ENCODE peak calls at places on chromosomes 3 and 15, in six cellular contexts. M, R, Y, I, V and C are unnamed samples.

GRCh38 chr3:113523241-113523640 is 8.3 kb upstream of the SPICE1 start:
- DNase-seq in M (no peak), R (no peak), Y (no peak), I (no peak), V (no peak), C (no peak)

GRCh38 chr3:146594843-146595482 is 10.2 kb downstream of the PLSCR5 start:
- DNase-seq in M (peak), R (peak), Y (no peak), I (no peak), V (no peak), C (no peak)

GRCh38 chr15:45148076-45149059 is 18.6 kb downstream of the DUOX1 start:
- DNase-seq in M (peak), R (no peak), Y (no peak), I (no peak), V (no peak), C (no peak)

GRCh38 chr15:36826948-36827347 is 247.5 kb downstream of the CDIN1 start:
- DNase-seq in M (no peak), R (no peak), Y (no peak), I (no peak), V (no peak), C (no peak)

GRCh38 chr15:41115088-41115651 is 910 bp downstream of the INO80 start:
- DNase-seq in M (peak), R (peak), Y (no peak), I (peak), V (no peak), C (no peak)

GRCh38 chr3:196165850-196166249 is 45.4 kb downstream of the ZDHHC19 start:
- DNase-seq in M (no peak), R (no peak), Y (no peak), I (no peak), V (no peak), C (no peak)

GRCh38 chr3:183328823-183329222 is 75.8 kb downstream of the B3GNT5 start:
- DNase-seq in M (peak), R (peak), Y (no peak), I (no peak), V (no peak), C (no peak)

GRCh38 chr3:128282392-128283196 is 129.3 kb downstream of the EEFSEC start:
- DNase-seq in M (peak), R (peak), Y (peak), I (no peak), V (peak), C (no peak)

GRCh38 chr3:111846717-111847116 is 12.3 kb upstream of the PHLDB2 start:
- DNase-seq in M (peak), R (peak), Y (no peak), I (no peak), V (no peak), C (peak)

GRCh38 chr15:97248376-97248775 is 712.1 kb upstream of the ARRDC4 start:
- DNase-seq in M (no peak), R (no peak), Y (no peak), I (no peak), V (no peak), C (no peak)

GRCh38 chr3:10996345-10997050 is 4.0 kb downstream of the SLC6A1 start:
- DNase-seq in M (no peak), R (no peak), Y (no peak), I (no peak), V (no peak), C (no peak)

GRCh38 chr3:10950476-10951294 is 41.9 kb upstream of the SLC6A1 start:
- DNase-seq in M (peak), R (peak), Y (no peak), I (no peak), V (no peak), C (peak)

GRCh38 chr15:88782465-88782864 is 20.8 kb upstream of the ACAN start:
- DNase-seq in M (no peak), R (no peak), Y (no peak), I (no peak), V (no peak), C (no peak)

GRCh38 chr3:32856355-32856889 is 38.6 kb downstream of the TRIM71 start:
- DNase-seq in M (no peak), R (no peak), Y (no peak), I (no peak), V (no peak), C (no peak)

GRCh38 chr15:63133786-63134185 is 12.1 kb downstream of the LACTB start:
- DNase-seq in M (peak), R (peak), Y (no peak), I (no peak), V (no peak), C (no peak)

GRCh38 chr3:171218069-171218468 is 191.5 kb upstream of the SLC2A2 start:
- DNase-seq in M (no peak), R (no peak), Y (no peak), I (no peak), V (no peak), C (no peak)

GRCh38 chr3:194971965-194972364 is 286.3 kb downstream of the FAM43A start:
- DNase-seq in M (no peak), R (no peak), Y (no peak), I (no peak), V (no peak), C (no peak)

DNA sequence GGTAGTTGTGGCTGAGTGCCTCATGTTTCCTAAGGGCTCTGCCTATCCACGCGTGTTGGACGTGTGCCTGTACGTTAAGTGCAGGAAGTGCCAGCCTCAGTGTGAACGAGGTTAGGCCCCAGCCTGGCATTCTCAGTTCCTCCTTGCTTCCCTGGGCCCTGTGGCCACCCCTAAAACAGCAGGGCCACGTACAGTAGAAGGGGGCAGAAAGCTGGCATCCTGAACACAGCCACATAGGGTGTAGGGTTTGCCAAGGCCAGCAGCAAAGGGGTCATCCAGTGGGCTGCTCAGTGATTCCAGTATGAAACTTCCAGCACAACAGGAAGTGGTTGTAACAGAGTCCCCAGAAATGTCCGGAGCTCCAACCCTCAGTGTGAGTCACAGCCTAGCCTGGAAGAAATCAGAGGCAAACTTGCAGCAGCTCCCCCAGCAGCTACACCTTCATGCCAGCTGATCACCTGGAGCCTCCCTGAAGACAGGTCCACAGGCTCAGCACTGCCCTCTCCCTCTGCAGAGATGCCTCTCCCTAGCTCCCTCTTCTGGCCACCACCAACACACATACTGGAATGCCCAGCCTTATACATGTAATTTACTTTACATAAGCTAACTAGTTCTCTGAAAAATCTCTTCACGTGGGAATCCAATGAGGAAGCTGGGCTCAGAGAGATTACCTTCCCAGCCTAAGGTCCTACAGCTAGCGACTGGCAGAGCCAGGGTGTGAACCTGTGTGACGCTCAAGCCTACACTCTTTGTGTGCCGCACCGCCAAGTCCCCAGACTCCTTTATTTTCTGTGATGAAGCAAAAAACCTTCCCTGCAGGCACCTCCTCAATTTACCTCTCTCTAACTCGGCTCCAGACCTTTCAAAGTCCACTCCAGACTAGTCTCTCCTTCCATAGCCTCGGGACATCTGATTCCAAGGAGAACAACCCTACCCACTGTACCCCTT is 26.6 kb downstream of the ILDR1 start:
- DNase-seq in M (peak), R (peak), Y (peak), I (peak), V (peak), C (peak)
- H3K4me3 ChIP-seq in M (no peak), R (no peak), Y (no peak), I (no peak), V (no peak), C (no peak)

GRCh38 chr3:155244206-155244605 is 49.3 kb downstream of the STRIT1 start:
- DNase-seq in M (peak), R (peak), Y (no peak), I (no peak), V (no peak), C (no peak)

GRCh38 chr3:155252021-155252420 is 41.5 kb downstream of the STRIT1 start:
- DNase-seq in M (no peak), R (no peak), Y (no peak), I (no peak), V (no peak), C (no peak)

GRCh38 chr3:155252535-155252934 is 40.9 kb downstream of the STRIT1 start:
- DNase-seq in M (peak), R (no peak), Y (no peak), I (no peak), V (no peak), C (no peak)

GRCh38 chr3:155244699-155245098 is 48.8 kb downstream of the STRIT1 start:
- DNase-seq in M (no peak), R (no peak), Y (no peak), I (no peak), V (no peak), C (no peak)

DNA sequence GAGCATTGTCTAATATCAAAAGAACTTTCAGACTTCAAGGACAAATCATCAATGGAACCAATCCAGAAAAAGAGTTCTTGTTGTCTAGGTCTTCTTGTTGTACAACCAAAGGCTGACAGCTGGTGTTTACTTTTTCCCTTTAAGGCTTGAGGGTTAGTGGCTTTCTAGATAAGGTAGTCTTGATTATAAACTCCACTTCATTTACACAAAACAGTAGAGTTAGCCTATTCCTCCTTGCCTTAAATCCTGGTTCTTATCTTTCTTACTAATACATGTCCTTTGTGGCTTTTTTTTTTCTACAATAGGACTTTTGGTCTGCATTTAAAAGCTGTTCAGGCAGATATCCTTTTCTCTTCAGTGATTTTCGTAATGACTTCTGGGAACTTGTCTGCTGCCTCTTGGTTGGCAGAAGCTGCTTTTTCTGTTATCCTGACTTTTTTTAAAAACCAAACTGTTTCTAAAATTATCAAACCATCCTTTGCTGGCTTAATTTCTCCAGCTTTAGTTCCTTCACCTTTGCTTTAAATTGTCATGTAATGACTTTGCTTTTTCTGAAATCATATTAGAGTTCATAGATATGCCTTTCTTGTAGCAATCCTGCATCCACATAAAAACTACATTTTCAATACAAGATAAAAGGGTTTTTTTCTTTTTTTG is 44.8 kb downstream of the STRIT1 start:
- DNase-seq in M (no peak), R (no peak), Y (no peak), I (no peak), V (no peak), C (no peak)
- H3K4me3 ChIP-seq in M (no peak), R (no peak), Y (no peak), I (no peak), V (no peak), C (no peak)

DNA sequence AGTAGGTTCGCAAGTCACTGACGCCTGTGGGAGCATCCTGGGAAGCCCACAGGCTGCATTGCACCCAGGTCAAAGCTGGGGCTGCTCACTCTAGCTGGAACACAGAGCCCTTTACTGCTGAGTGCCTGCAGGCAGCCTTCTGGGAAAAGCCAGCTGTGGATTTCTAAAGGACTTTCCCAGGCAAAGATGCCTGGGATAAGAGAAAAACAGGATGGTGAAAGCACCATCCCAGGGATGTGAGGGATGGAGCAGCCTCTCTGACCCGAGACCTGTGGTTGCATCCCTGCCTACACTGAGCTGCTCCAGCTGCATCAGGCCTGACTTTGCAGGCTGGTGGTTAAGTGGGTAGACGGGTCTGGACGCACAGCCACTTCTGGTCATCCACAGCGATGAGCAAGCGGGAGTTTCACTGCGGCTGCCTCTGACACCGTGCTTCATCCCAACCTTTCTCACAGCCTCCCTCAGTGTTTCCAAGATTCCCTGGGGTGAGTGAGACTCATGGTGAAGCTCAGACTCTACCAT is 52.5 kb upstream of the AMOTL2 start:
- DNase-seq in M (peak), R (peak), Y (no peak), I (no peak), V (no peak), C (peak)
- H3K4me3 ChIP-seq in M (peak), R (no peak), Y (no peak), I (no peak), V (no peak), C (no peak)

GRCh38 chr3:125039041-125039896 is 16.5 kb downstream of the HEG1 start:
- DNase-seq in M (no peak), R (no peak), Y (no peak), I (peak), V (no peak), C (no peak)
- H3K4me3 ChIP-seq in M (peak), R (no peak), Y (no peak), I (no peak), V (no peak), C (no peak)

DNA sequence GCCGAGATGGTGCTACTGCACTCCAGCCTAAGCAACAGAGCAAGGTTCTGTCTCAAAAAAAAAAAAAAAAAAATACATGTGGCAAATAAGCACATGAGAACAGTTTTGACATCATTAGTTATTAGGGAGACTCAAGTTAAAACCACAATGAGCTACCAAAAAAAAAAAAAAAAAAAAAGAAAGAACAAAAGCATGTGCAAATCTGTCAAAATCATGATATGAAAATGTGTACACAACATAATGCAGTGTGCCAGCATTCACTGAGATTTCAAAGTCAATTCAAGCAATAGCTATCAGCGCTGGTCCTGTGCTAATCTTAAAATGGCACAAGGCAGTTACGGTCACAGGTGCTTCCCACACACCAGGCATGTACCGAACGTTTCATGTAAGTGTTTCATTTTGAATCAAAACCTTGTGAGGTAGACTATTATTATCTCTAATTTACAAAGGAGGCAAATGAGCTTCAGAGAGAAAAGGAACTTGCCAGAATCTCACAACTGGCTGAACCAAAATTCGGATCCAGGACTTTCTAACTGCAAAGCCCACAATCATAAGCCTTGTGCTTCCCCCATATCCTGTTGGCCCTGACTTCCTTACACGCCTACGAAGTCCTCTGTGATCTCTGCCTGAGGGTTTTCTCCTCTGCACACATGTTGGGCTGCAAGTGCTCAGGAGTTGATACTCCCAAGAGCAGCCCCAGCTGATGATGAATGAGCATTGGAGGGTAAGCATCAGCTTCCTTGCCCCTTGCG is 200.1 kb upstream of the PROK2 start:
- DNase-seq in M (no peak), R (no peak), Y (no peak), I (no peak), V (no peak), C (no peak)
- H3K4me3 ChIP-seq in M (no peak), R (no peak), Y (no peak), I (no peak), V (no peak), C (no peak)

DNA sequence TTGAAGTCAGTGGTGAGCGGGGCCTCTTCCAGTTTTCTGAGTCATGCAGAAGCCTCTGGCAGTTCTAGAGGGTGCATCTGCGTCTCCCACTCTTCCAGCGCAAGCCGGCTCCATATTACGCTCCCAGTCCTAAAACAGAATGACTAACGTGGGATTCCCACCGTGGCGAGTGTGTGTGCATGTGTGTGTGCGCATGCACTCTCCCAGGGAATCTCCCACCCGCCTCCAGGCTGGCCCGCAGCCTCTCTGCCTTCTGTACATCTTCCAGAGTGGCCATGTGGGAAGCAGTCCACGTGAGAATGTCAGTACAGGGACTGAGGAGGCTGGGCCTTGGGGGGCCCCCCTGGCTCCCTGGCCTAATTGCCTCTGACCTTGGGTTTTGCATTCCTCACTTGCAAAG is 87.7 kb downstream of the LSM3 start:
- DNase-seq in M (peak), R (peak), Y (peak), I (no peak), V (no peak), C (peak)
- H3K4me3 ChIP-seq in M (no peak), R (no peak), Y (no peak), I (no peak), V (no peak), C (no peak)

GRCh38 chr3:142999881-143000280 is 1.5 kb upstream of the U2SURP start:
- DNase-seq in M (no peak), R (peak), Y (no peak), I (no peak), V (no peak), C (no peak)
- H3K4me3 ChIP-seq in M (peak), R (peak), Y (peak), I (peak), V (peak), C (no peak)

DNA sequence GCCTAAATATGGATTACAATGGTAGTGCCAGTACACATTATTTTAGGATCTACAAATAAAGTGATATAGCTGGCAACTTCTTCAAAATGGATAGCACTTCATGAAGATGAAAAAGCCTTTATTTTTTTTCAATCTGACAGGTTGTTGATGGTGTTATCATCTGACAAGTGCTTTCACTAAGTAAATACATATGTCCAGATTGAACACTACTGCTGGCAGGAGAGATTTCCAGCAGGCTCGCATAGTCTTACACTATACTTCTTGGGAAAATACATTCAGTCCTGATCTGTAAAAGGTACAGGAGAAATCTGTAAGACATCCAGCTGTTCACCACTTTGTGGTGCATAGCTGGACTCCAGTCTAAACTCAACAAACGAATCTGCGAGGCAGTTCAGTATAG is 50.9 kb upstream of the ALCAM start:
- DNase-seq in M (no peak), R (no peak), Y (no peak), I (no peak), V (no peak), C (no peak)
- H3K4me3 ChIP-seq in M (no peak), R (no peak), Y (no peak), I (no peak), V (no peak), C (no peak)

DNA sequence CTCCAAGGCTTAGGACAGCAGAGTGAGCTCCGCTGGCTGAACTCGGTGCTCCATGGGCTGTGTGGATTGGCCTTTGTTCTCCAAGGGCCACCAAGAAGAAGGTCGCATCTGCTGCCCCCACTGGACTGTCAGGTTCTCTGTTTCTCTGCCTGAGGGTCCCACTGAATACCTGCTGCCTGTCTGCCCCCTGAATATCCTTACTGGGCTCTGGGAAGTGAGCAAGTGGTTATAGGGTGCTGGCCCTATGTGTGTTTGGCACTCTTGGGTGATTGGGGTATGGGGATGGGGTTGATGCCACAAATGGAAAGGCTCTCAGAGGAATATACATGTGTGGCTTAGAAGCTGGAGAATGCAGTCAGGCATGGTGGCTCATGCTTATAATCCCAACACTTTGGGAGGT is 82.3 kb downstream of the THSD4 start:
- DNase-seq in M (no peak), R (no peak), Y (no peak), I (no peak), V (no peak), C (no peak)
- H3K4me3 ChIP-seq in M (no peak), R (no peak), Y (no peak), I (no peak), V (no peak), C (no peak)

DNA sequence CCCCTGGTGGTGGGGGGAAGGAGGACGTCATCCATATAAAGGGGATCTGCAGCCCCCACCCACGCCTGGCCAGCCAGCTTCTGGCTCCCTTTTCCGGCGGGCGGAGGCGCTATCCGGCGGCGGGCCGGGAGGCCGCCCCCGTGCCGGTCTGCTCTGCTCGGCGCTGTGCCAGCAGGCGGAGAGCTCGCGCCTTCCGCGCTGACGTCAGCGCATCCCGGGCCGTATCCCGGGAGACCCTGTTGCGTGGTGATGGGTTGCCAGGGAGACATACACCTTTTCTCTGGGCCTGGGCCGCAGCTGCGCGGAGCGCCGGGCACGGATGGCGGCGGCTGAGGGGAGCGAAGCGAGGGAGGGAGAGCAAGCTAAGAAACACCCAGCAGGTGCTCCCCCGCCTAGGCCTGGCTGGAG is 1.1 kb downstream of the FAM131A start:
- DNase-seq in M (peak), R (peak), Y (peak), I (peak), V (peak), C (no peak)
- H3K4me3 ChIP-seq in M (no peak), R (peak), Y (peak), I (peak), V (peak), C (no peak)